ENCODE peak calls at places on chromosome 3, in five cellular contexts. T, Z, L, K and Y are unnamed samples.

GRCh38 chr3:173688216-173688842 is 290.8 kb downstream of the NLGN1 start:
- DNase-seq in K (no peak), L (no peak), T (no peak), Z (no peak), Y (no peak)

GRCh38 chr3:42072930-42073329 is 18.2 kb upstream of the TRAK1 start:
- DNase-seq in Z (no peak), T (no peak), L (no peak), K (no peak), Y (no peak)

GRCh38 chr3:190076601-190077444 is 43.9 kb downstream of the P3H2 start:
- DNase-seq in K (no peak), Z (peak; percentile 80), T (no peak), L (no peak), Y (peak; percentile 96)

GRCh38 chr3:138507524-138507923 is 73.1 kb downstream of the ESYT3 start:
- DNase-seq in K (no peak), Z (no peak), T (no peak), L (no peak), Y (no peak)

GRCh38 chr3:5197470-5198312 is 10.2 kb downstream of the EDEM1 start:
- DNase-seq in Z (no peak), L (peak; percentile 74), K (no peak), T (no peak), Y (peak; percentile 79)

GRCh38 chr3:55888282-55888855 is 401.3 kb upstream of the WNT5A start:
- DNase-seq in Z (no peak), L (no peak), T (no peak), K (peak; percentile 51), Y (no peak)

GRCh38 chr3:33980252-33980651 is 181.8 kb downstream of the PDCD6IP start:
- DNase-seq in T (no peak), K (no peak), L (no peak), Z (no peak), Y (peak; percentile 64)

GRCh38 chr3:178546079-178546478 is 9.8 kb downstream of the KCNMB2 start:
- DNase-seq in K (no peak), L (no peak), Z (no peak), T (no peak), Y (no peak)

GRCh38 chr3:39378092-39378491 is 5.1 kb upstream of the SLC25A38 start:
- DNase-seq in Z (peak; percentile 34), K (no peak), L (peak; percentile 63), T (no peak), Y (peak; percentile 41)

GRCh38 chr3:62203561-62203960 is 169.8 kb downstream of the FEZF2 start:
- DNase-seq in Z (no peak), K (no peak), T (no peak), L (no peak), Y (no peak)

GRCh38 chr3:160006282-160007163 is 17.9 kb downstream of the IL12A start:
- DNase-seq in K (no peak), T (no peak), Z (peak; percentile 61), L (no peak), Y (peak; percentile 57)

GRCh38 chr3:196990654-196991053 is 22.0 kb upstream of the PIGZ start:
- DNase-seq in Z (no peak), L (no peak), T (no peak), K (no peak), Y (no peak)

GRCh38 chr3:183698760-183699159 is 1.2 kb downstream of the YEATS2 start:
- DNase-seq in L (no peak), Z (no peak), T (no peak), K (no peak), Y (no peak)

GRCh38 chr3:42746455-42747450 is 26.3 kb downstream of the CCDC13 start:
- DNase-seq in T (no peak), Z (no peak), K (no peak), L (no peak), Y (no peak)

GRCh38 chr3:142319094-142319493 is 93.7 kb upstream of the GK5 start:
- DNase-seq in K (no peak), Z (no peak), T (no peak), L (no peak), Y (peak; percentile 36)

GRCh38 chr3:152961323-152961722 is 126.4 kb downstream of the P2RY1 start:
- DNase-seq in K (no peak), L (no peak), Z (no peak), T (no peak), Y (peak; percentile 52)

GRCh38 chr3:182261084-182261483 is 532.2 kb upstream of the ATP11B start:
- DNase-seq in L (no peak), T (no peak), K (no peak), Z (no peak), Y (no peak)

GRCh38 chr3:98744283-98744682 is 18.9 kb upstream of the ST3GAL6 start:
- DNase-seq in Z (no peak), T (no peak), K (no peak), L (no peak), Y (no peak)

GRCh38 chr3:126932188-126932931 is 50.6 kb upstream of the PLXNA1 start:
- DNase-seq in K (no peak), T (no peak), Z (no peak), L (no peak), Y (no peak)

GRCh38 chr3:40120816-40121215 is 188.7 kb upstream of the EIF1B start:
- DNase-seq in K (no peak), Z (no peak), L (no peak), T (no peak), Y (no peak)

GRCh38 chr3:61858054-61858453 is 296.7 kb downstream of the PTPRG start:
- DNase-seq in K (no peak), Z (no peak), T (no peak), L (no peak), Y (no peak)

GRCh38 chr3:37590328-37591079 is 271.2 kb upstream of the CTDSPL start:
- DNase-seq in K (peak; percentile 83), Z (no peak), T (no peak), L (no peak), Y (no peak)

GRCh38 chr3:172303941-172304558 is 144.2 kb downstream of the GHSR start:
- DNase-seq in L (no peak), K (no peak), T (no peak), Z (no peak), Y (no peak)

GRCh38 chr3:149019581-149019980 is 28.2 kb downstream of the GYG1 start:
- DNase-seq in L (no peak), K (no peak), T (no peak), Z (no peak), Y (no peak)

GRCh38 chr3:194120789-194121770 is 14.9 kb upstream of the HES1 start:
- DNase-seq in L (no peak), Z (no peak), T (no peak), K (no peak), Y (no peak)

GRCh38 chr3:14418670-14419250 is 16.4 kb downstream of the SLC6A6 start:
- DNase-seq in T (peak; percentile 88), L (no peak), Z (no peak), K (peak; percentile 64), Y (no peak)

GRCh38 chr3:187150599-187150998 is 11.3 kb upstream of the RPL39L start:
- DNase-seq in K (peak; percentile 55), L (peak; percentile 56), Z (no peak), T (peak; percentile 54), Y (no peak)

GRCh38 chr3:192186508-192186907 is 540.8 kb downstream of the FGF12 start:
- DNase-seq in L (no peak), K (no peak), T (no peak), Z (no peak), Y (no peak)

GRCh38 chr3:107596639-107597038 is 73.9 kb downstream of the BBX start:
- DNase-seq in K (no peak), T (no peak), Z (no peak), L (no peak), Y (no peak)
- H3K4me1 ChIP-seq in K (peaks cover 2% of the 10 kb centered on the region), T (peaks cover 26% of the 10 kb centered on the region), Z (no peaks in the 10 kb centered on the region), L (peaks cover 24% of the 10 kb centered on the region), Y (no peaks in the 10 kb centered on the region)

GRCh38 chr3:30343861-30344260 is 262.5 kb upstream of the TGFBR2 start:
- DNase-seq in Z (no peak), T (no peak), L (no peak), K (no peak), Y (no peak)
- H3K27ac ChIP-seq in Z (no peak overlapping the region), T (no peak overlapping the region), L (no peak overlapping the region), K (no peak overlapping the region), Y (peak overlapping the region; percentile 80)

GRCh38 chr3:71054312-71054711 is 529.2 kb downstream of the FOXP1 start:
- DNase-seq in Z (no peak), T (no peak), L (no peak), K (no peak), Y (no peak)
- H3K4me1 ChIP-seq in Z (no peaks in the 10 kb centered on the region), T (peaks cover 97% of the 10 kb centered on the region), L (peaks cover 43% of the 10 kb centered on the region), K (peaks cover 21% of the 10 kb centered on the region), Y (peaks cover 46% of the 10 kb centered on the region)

DNA sequence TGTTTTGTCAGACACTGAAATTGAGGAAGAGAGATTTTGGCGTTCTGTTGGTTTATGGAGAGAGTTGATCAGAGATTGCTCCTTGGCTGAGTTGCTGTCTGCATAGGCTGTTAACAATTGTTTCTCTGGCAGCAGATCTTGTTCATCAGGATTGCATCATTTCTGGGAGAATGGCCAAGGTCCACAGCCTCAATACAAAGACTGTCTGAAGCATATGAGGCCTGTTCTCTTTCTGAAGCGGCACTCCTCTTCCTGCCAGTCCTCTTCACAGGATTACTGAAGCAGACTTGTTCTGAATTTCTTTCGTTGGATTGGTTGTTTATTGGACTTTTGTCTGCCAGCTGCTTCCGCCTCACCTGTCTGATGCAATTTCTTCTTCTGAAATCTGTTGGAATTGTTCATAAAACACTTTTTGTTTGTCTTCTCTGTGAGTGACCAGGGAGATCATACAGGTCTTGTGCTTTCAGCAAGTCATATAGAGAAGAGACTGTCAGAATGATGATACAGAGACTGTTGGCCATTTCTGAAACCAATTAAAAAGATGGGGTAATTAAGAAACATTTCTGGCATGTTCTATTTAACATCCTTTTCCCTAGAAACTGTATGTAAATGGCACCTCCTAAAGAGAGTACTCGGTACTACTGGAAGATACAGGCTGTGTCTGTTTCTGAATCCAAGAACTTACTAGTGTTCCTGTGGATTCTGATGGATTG is 25.5 kb downstream of the SETD5 start:
- DNase-seq in T (peak; percentile 52), Z (peak; percentile 75), L (peak; percentile 37), K (peak; percentile 43), Y (peak; percentile 92)
- H3K27ac ChIP-seq in T (peak overlapping the region; percentile 68), Z (peak overlapping the region; percentile 90), L (peak overlapping the region; percentile 26), K (peak overlapping the region; percentile 75), Y (peak overlapping the region; percentile 53)

DNA sequence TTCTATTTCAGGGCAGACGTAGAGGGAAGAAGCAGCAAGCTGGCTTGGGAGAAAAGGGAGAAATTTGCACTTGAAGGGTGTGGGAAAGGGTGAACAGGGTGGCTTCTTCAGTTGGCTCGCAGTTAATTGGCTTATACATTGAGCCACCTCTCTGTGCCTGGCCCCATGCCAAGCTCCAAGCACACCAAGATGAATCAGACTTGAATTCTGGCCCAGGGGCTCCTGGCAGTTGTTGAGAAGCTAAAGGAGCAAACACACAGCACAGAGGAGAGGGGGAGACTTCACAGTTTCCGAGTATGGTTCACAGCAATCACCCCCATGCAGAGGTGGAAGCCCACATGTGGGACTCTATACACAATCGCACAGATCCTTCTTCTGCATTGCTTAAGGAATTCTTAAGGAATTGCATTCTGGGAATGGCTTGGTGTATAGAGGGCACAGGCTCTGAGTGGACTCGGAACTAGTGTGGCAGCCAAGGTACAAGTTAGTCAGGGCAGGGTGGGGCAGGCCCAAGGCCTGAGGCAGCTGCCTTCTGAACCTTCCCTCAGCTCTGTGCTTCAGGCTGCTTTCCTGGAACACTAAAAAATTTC is 1.5 kb downstream of the ARL6IP5 start:
- DNase-seq in K (peak; percentile 92), L (no peak), T (peak; percentile 88), Z (peak; percentile 88), Y (peak; percentile 89)
- H3K4me1 ChIP-seq in K (peaks cover 11% of the 10 kb centered on the region), L (peaks cover 64% of the 10 kb centered on the region), T (peaks cover 80% of the 10 kb centered on the region), Z (peaks cover 82% of the 10 kb centered on the region), Y (peaks cover 67% of the 10 kb centered on the region)

GRCh38 chr3:10386121-10386520 is 65.2 kb upstream of the SEC13 start:
- DNase-seq in K (no peak), Z (no peak), L (no peak), T (no peak), Y (no peak)
- H3K27ac ChIP-seq in K (no peak overlapping the region), Z (no peak overlapping the region), L (no peak overlapping the region), T (no peak overlapping the region), Y (no peak overlapping the region)